ENCODE peak calls at places on chromosomes 4 and X, in four cellular contexts. O, L, N and X are unnamed samples.
A peak's percentile ranks its signal among the peaks of the same experiment; 100 is the strongest.

GRCh38 chrX:1336331-1337143 is at the start of gene IL3RA:
- DNase-seq in L (no peak), N (no peak), O (peak; percentile 8), X (no peak)

GRCh38 chr4:101086801-101087586 is 260.3 kb downstream of the PPP3CA start:
- DNase-seq in N (peak; percentile 34), O (no peak), L (no peak), X (no peak)

GRCh38 chrX:12921886-12922599 is 15.6 kb downstream of the TLR8 start:
- DNase-seq in N (no peak), O (no peak), L (no peak), X (no peak)

GRCh38 chrX:43211570-43211969 is 433.6 kb upstream of the PPP1R2C start:
- DNase-seq in N (no peak), L (no peak), O (no peak), X (no peak)

GRCh38 chrX:145292208-145292607 is 44.9 kb downstream of the SPANXN1 start:
- DNase-seq in O (no peak), L (no peak), N (no peak), X (no peak)

GRCh38 chr4:171812377-171813194 is 618 bp upstream of the GALNTL6 start:
- DNase-seq in O (no peak), N (peak; percentile 34), L (no peak), X (no peak)

GRCh38 chr4:121951570-121952110 is at the start of gene TRPC3:
- DNase-seq in O (no peak), L (peak; percentile 13), N (peak; percentile 39), X (no peak)

GRCh38 chrX:71909956-71910355 is 689 bp upstream of the NHSL2 start:
- DNase-seq in O (no peak), N (peak; percentile 56), L (no peak), X (no peak)

GRCh38 chr4:113468165-113469022 is 293.1 kb downstream of the CAMK2D start:
- DNase-seq in N (peak; percentile 10), O (peak; percentile 99), L (peak; percentile 76), X (peak; percentile 99)

DNA sequence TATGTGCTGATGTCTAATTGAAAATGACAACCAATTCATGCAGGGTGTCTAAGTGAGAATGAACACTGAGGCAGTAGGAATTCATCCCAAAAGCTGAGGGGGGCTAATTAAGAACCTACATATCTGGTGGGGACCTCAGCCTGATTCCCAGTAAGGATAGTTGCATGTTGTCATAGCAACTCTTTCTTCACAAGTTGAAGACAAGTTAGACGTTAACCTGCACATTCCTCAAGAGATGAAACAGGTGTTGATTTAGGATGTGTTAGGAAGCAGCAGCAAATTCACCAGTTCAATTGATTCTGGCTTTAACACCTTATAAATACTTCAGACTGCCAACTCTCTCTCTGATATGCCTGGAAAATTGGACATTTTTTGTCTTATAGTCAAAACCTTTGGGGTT is 7.3 kb downstream of the FNIP2 start:
- DNase-seq in N (no peak), L (no peak), O (no peak), X (no peak)
- TF ChIP-seq CTCF in N (no peak), L (no peak), O (no peak), X (no peak)

GRCh38 chrX:20066968-20067708 is 49.6 kb downstream of the MAP7D2 start:
- DNase-seq in L (no peak), O (peak; percentile 40), N (no peak), X (peak; percentile 20)

GRCh38 chrX:20063153-20063552 is 53.6 kb downstream of the MAP7D2 start:
- DNase-seq in L (no peak), N (no peak), O (no peak), X (no peak)

GRCh38 chrX:20060961-20061868 is 55.5 kb downstream of the MAP7D2 start:
- DNase-seq in O (no peak), N (no peak), L (no peak), X (no peak)

GRCh38 chrX:20061869-20062254 is 54.8 kb downstream of the MAP7D2 start:
- DNase-seq in O (peak; percentile 8), N (no peak), L (no peak), X (no peak)

DNA sequence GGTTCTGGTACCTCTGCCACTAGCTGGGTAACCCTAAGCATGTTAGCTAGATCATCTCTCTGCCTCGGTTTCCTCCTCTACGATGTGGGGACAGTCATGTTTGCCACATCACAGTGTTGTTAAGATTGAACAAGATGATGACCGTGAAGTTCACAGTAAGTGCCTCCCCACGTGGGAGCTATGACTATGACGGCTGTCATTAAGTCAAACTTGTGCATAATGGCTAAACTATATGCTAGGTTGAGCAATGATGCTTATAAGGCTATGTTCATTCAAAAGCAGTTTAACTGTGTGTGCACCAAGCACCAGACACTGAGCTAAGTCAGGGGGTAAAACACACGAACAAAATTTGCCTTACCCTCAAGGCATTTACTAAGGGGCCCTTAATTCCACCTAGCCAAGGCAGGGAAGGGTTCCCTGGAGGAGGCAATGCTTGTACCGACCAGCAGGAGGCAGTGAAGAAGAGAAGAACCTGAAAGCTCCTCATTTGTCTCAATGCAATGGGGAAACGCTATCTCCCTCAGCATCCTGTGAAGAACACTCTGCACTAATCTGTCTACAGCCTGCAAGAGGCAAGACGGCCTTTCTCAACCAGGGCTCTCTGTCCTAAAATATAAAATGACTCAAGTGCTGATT is 52.9 kb downstream of the MAP7D2 start:
- DNase-seq in O (no peak), N (peak; percentile 20), L (no peak), X (no peak)
- TF ChIP-seq CTCF in O (peak; percentile 52), N (no peak), L (no peak), X (peak; percentile 35)

GRCh38 chrX:96183843-96184242 is 500.8 kb upstream of the DIAPH2 start:
- DNase-seq in N (no peak), O (no peak), L (no peak), X (no peak)

GRCh38 chrX:96181571-96181970 is 503.1 kb upstream of the DIAPH2 start:
- DNase-seq in L (no peak), N (no peak), O (no peak), X (no peak)

GRCh38 chrX:96182366-96182765 is 502.3 kb upstream of the DIAPH2 start:
- DNase-seq in O (peak; percentile 27), L (no peak), N (peak; percentile 44), X (peak; percentile 1)
- TF ChIP-seq CTCF in O (peak; percentile 77), L (no peak), N (peak; percentile 35), X (peak; percentile 61)

DNA sequence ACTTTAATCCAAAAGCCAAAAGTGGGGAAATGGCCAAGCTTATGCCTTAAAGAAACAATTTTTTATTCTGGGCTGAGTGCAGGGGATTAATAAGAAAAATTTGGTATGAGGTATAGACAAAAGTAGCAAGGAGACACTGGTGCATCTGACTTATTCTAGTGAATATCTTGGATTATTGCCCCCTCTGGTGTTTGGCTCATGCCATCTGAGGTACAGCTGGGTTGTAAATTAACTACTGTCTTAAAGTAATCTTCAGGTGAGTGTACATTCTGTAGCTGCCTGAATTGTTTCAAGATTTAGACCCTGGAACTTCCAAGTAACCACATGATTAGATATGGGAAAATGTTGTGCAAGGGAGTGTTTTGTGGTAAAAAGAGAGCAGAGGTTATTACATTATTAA is 988.7 kb downstream of the FAM133A start:
- DNase-seq in O (no peak), L (no peak), N (no peak), X (no peak)
- TF ChIP-seq CTCF in O (no peak), L (no peak), N (no peak), X (no peak)

GRCh38 chr4:128068927-128069326 is 7.8 kb downstream of the LARP1B start:
- DNase-seq in L (no peak), O (peak; percentile 20), N (peak; percentile 37), X (no peak)
- TF ChIP-seq CTCF in L (no peak), O (peak; percentile 63), N (peak; percentile 33), X (peak; percentile 32)

GRCh38 chr4:24032371-24032989 is 142.6 kb upstream of the PPARGC1A start:
- DNase-seq in O (no peak), N (peak; percentile 16), L (no peak), X (no peak)
- TF ChIP-seq CTCF in O (peak; percentile 60), N (no peak), L (no peak), X (peak; percentile 11)

DNA sequence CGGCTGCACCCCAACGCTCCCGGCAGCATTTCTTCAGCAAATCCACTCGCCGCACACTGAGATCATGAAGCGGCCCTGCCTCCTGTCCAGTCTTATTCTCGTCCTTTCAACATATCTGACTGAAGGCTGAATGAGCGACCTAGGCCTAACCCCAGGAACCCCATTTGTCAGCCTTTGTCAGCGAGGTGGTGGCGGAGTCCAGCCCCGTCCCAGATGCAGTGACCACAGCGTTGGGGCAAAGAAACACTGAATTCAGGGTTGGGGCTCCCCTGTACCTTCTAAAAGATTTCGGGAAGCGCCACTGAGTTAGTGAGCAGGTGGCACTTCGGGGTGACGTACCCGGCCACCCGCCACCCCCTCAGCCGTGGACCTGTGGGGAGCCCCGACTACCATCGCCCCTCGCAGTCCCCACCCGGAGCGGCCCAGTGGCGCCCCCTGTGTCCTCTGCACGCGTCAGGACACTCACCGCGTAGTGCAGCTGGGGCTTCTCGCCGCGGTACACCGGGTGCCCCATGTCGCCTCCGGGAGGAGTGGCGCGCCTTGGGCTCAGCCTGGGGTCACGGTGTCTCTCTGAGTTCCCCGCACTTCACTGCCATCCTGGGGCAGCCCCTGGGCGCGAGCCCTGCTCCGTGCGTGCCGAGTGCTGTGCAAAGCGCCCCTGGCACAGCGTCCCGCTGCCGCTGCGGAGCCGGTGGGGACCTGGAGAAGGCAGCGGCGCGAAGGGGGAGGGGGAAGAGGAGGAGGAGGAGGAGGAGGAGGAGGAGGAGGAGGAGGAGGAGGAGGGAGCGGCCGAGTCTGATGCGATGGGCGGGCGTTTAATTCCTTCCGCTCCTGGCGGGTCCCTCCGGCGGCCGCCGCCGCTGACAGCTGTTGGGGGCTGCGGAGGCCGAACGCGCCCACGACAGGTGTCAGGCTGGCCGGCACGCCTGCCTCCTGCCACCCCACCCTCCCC is 134.1 kb downstream of the AMELX start:
- DNase-seq in O (no peak), L (peak; percentile 61), N (peak; percentile 40), X (no peak)
- TF ChIP-seq CTCF in O (peak; percentile 64), L (peak; percentile 61), N (no peak), X (peak; percentile 45)

GRCh38 chr4:184198190-184198589 is 19.5 kb downstream of the ENPP6 start:
- DNase-seq in O (no peak), L (no peak), N (no peak), X (no peak)
- TF ChIP-seq CTCF in O (no peak), L (no peak), N (no peak), X (no peak)